ENCODE peak calls at places on chromosomes 12 and 14, in seven cellular contexts. One of them, this sample, is unnamed. For H3K9me3 and H3K4me1, the result is how much of the 10 kb centered on the place peaks cover.

GRCh38 chr12:26090853-26091510 is 33.9 kb downstream of the BHLHE41 start:
- DNase-seq in suprapubic skin: no peak
- DNase-seq in ovary: no peak
- DNase-seq in heart left ventricle: no peak
- DNase-seq in A549: no peak
- DNase-seq in MM.1S: no peak
- DNase-seq in cardiac muscle cell: no peak
- DNase-seq in this sample: peak

GRCh38 chr14:102184678-102185040 is 45.0 kb downstream of the WDR20 start:
- DNase-seq in suprapubic skin: no peak
- DNase-seq in ovary: no peak
- DNase-seq in heart left ventricle: no peak
- DNase-seq in A549: no peak
- DNase-seq in MM.1S: no peak
- DNase-seq in cardiac muscle cell: no peak
- DNase-seq in this sample: no peak

GRCh38 chr12:49365542-49365941 is 1.7 kb upstream of the SPATS2 start:
- DNase-seq in suprapubic skin: no peak
- DNase-seq in ovary: no peak
- DNase-seq in heart left ventricle: no peak
- DNase-seq in A549: no peak
- DNase-seq in MM.1S: no peak
- DNase-seq in cardiac muscle cell: peak
- DNase-seq in this sample: no peak

GRCh38 chr14:24232121-24232644 is at the start of gene NEDD8:
- DNase-seq in suprapubic skin: peak
- DNase-seq in ovary: peak
- DNase-seq in heart left ventricle: peak
- DNase-seq in A549: peak
- DNase-seq in MM.1S: peak
- DNase-seq in cardiac muscle cell: peak
- DNase-seq in this sample: peak

GRCh38 chr12:68290126-68290525 is 36.7 kb upstream of the IL22 start:
- DNase-seq in suprapubic skin: no peak
- DNase-seq in ovary: no peak
- DNase-seq in heart left ventricle: no peak
- DNase-seq in A549: no peak
- DNase-seq in MM.1S: peak
- DNase-seq in cardiac muscle cell: no peak
- DNase-seq in this sample: no peak

GRCh38 chr14:79279645-79280399 is 931.5 kb downstream of the DIO2 start:
- DNase-seq in suprapubic skin: no peak
- DNase-seq in ovary: no peak
- DNase-seq in heart left ventricle: no peak
- DNase-seq in A549: no peak
- DNase-seq in MM.1S: no peak
- DNase-seq in cardiac muscle cell: no peak
- DNase-seq in this sample: peak

GRCh38 chr14:70640938-70641547 is 673 bp upstream of the TTC9 start:
- DNase-seq in suprapubic skin: no peak
- DNase-seq in ovary: no peak
- DNase-seq in heart left ventricle: no peak
- DNase-seq in A549: peak
- DNase-seq in MM.1S: peak
- DNase-seq in cardiac muscle cell: peak
- DNase-seq in this sample: no peak

GRCh38 chr12:6554990-6555691 is 701 bp downstream of the IFFO1 start:
- DNase-seq in suprapubic skin: no peak
- DNase-seq in ovary: no peak
- DNase-seq in heart left ventricle: no peak
- DNase-seq in A549: no peak
- DNase-seq in MM.1S: no peak
- DNase-seq in cardiac muscle cell: no peak
- DNase-seq in this sample: no peak

GRCh38 chr12:54206807-54207206 is 18.0 kb upstream of the SMUG1 start:
- DNase-seq in suprapubic skin: no peak
- DNase-seq in ovary: no peak
- DNase-seq in heart left ventricle: no peak
- DNase-seq in A549: no peak
- DNase-seq in MM.1S: no peak
- DNase-seq in cardiac muscle cell: no peak
- DNase-seq in this sample: no peak

GRCh38 chr12:32944195-32944594 is 47.6 kb upstream of the PKP2 start:
- DNase-seq in suprapubic skin: no peak
- DNase-seq in ovary: no peak
- DNase-seq in heart left ventricle: no peak
- DNase-seq in A549: peak
- DNase-seq in MM.1S: no peak
- DNase-seq in cardiac muscle cell: no peak
- DNase-seq in this sample: peak

GRCh38 chr12:4114986-4115385 is 158.6 kb upstream of the CCND2 start:
- DNase-seq in suprapubic skin: no peak
- DNase-seq in ovary: no peak
- DNase-seq in heart left ventricle: no peak
- DNase-seq in A549: no peak
- DNase-seq in MM.1S: no peak
- DNase-seq in cardiac muscle cell: no peak
- DNase-seq in this sample: no peak

GRCh38 chr12:95446511-95446910 is 27.4 kb upstream of the METAP2 start:
- DNase-seq in suprapubic skin: peak
- DNase-seq in ovary: peak
- DNase-seq in heart left ventricle: peak
- DNase-seq in A549: no peak
- DNase-seq in MM.1S: no peak
- DNase-seq in cardiac muscle cell: peak
- DNase-seq in this sample: peak

GRCh38 chr14:53109028-53109687 is 44.0 kb downstream of the DDHD1 start:
- DNase-seq in suprapubic skin: no peak
- DNase-seq in ovary: no peak
- DNase-seq in heart left ventricle: no peak
- DNase-seq in A549: no peak
- DNase-seq in MM.1S: peak
- DNase-seq in cardiac muscle cell: no peak
- DNase-seq in this sample: no peak

GRCh38 chr14:76350671-76351070 is 25.3 kb upstream of the ESRRB start:
- DNase-seq in suprapubic skin: no peak
- DNase-seq in ovary: no peak
- DNase-seq in heart left ventricle: no peak
- DNase-seq in A549: no peak
- DNase-seq in MM.1S: no peak
- DNase-seq in cardiac muscle cell: no peak
- DNase-seq in this sample: no peak

GRCh38 chr14:50353126-50353525 is 41.0 kb downstream of the DMAC2L start:
- DNase-seq in suprapubic skin: no peak
- DNase-seq in ovary: no peak
- DNase-seq in heart left ventricle: no peak
- DNase-seq in A549: no peak
- DNase-seq in MM.1S: no peak
- DNase-seq in cardiac muscle cell: no peak
- DNase-seq in this sample: no peak

GRCh38 chr14:75978249-75978731 is 3.5 kb downstream of the TGFB3 start:
- DNase-seq in suprapubic skin: no peak
- DNase-seq in ovary: no peak
- DNase-seq in heart left ventricle: no peak
- DNase-seq in A549: no peak
- DNase-seq in MM.1S: no peak
- DNase-seq in cardiac muscle cell: no peak
- DNase-seq in this sample: no peak

GRCh38 chr14:58944226-58944769 is 244.2 kb upstream of the DAAM1 start:
- DNase-seq in suprapubic skin: no peak
- DNase-seq in ovary: no peak
- DNase-seq in heart left ventricle: no peak
- DNase-seq in A549: peak
- DNase-seq in MM.1S: no peak
- DNase-seq in cardiac muscle cell: no peak
- DNase-seq in this sample: peak

GRCh38 chr12:45322810-45323209 is 106.9 kb downstream of the ANO6 start:
- DNase-seq in suprapubic skin: no peak
- DNase-seq in ovary: no peak
- DNase-seq in heart left ventricle: no peak
- DNase-seq in A549: no peak
- DNase-seq in MM.1S: no peak
- DNase-seq in cardiac muscle cell: no peak
- DNase-seq in this sample: no peak

GRCh38 chr14:24093901-24094838 is at the start of gene PCK2:
- DNase-seq in suprapubic skin: peak
- DNase-seq in ovary: peak
- DNase-seq in heart left ventricle: peak
- DNase-seq in A549: peak
- DNase-seq in MM.1S: peak
- DNase-seq in cardiac muscle cell: peak
- DNase-seq in this sample: peak

GRCh38 chr12:124774054-124774461 is 89.6 kb downstream of the SCARB1 start:
- DNase-seq in suprapubic skin: no peak
- DNase-seq in ovary: no peak
- DNase-seq in heart left ventricle: no peak
- DNase-seq in A549: no peak
- DNase-seq in MM.1S: peak
- DNase-seq in cardiac muscle cell: peak
- DNase-seq in this sample: no peak

GRCh38 chr12:48194780-48195179 is 8.3 kb downstream of the OR10AD1 start:
- DNase-seq in suprapubic skin: no peak
- DNase-seq in ovary: no peak
- DNase-seq in heart left ventricle: no peak
- DNase-seq in A549: no peak
- DNase-seq in MM.1S: no peak
- DNase-seq in cardiac muscle cell: peak
- DNase-seq in this sample: no peak

GRCh38 chr12:98799411-98799810 is 154.3 kb downstream of the APAF1 start:
- DNase-seq in suprapubic skin: no peak
- DNase-seq in ovary: no peak
- DNase-seq in heart left ventricle: no peak
- DNase-seq in A549: peak
- DNase-seq in MM.1S: no peak
- DNase-seq in cardiac muscle cell: no peak
- DNase-seq in this sample: no peak

GRCh38 chr14:20048202-20048601 is 11.6 kb upstream of the OR4L1 start:
- DNase-seq in suprapubic skin: no peak
- DNase-seq in ovary: no peak
- DNase-seq in heart left ventricle: no peak
- DNase-seq in A549: no peak
- DNase-seq in MM.1S: no peak
- DNase-seq in cardiac muscle cell: no peak
- DNase-seq in this sample: no peak

GRCh38 chr14:20044243-20044642 is 8.4 kb upstream of the OR4K13 start:
- DNase-seq in suprapubic skin: no peak
- DNase-seq in ovary: no peak
- DNase-seq in heart left ventricle: no peak
- DNase-seq in A549: no peak
- DNase-seq in MM.1S: no peak
- DNase-seq in cardiac muscle cell: no peak
- DNase-seq in this sample: no peak
- H3K9me3 ChIP-seq in suprapubic skin: under half
- H3K9me3 ChIP-seq in ovary: under half
- H3K9me3 ChIP-seq in heart left ventricle: under half
- H3K9me3 ChIP-seq in A549: under half
- H3K9me3 ChIP-seq in MM.1S: under half
- H3K9me3 ChIP-seq in cardiac muscle cell: under half
- H3K9me3 ChIP-seq in this sample: under half

GRCh38 chr12:8605057-8605456 is 7.6 kb downstream of the AICDA start:
- DNase-seq in suprapubic skin: no peak
- DNase-seq in ovary: no peak
- DNase-seq in heart left ventricle: no peak
- DNase-seq in A549: no peak
- DNase-seq in MM.1S: no peak
- DNase-seq in cardiac muscle cell: no peak
- DNase-seq in this sample: no peak

GRCh38 chr12:8609061-8609570 is 3.5 kb downstream of the AICDA start:
- DNase-seq in suprapubic skin: no peak
- DNase-seq in ovary: no peak
- DNase-seq in heart left ventricle: no peak
- DNase-seq in A549: peak
- DNase-seq in MM.1S: no peak
- DNase-seq in cardiac muscle cell: peak
- DNase-seq in this sample: no peak

DNA sequence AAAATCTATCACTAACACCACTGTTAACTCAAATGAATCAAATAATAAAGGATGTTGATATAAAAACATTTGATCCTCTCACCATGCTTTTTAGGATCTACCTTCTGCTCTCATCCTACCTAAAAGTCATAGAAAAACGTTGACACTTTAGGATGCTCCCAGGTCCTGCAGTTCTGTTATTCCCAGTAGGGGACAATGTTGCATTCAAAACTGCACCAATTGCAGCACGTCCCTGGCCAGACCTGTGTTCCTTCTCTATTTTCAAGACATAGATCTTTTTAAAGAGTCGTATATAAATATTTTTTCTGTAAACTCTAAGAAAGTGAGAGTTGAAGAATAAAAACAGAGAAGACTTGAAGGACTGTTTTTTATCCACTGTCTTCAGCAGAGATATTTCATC is 8.8 kb downstream of the AICDA start:
- DNase-seq in suprapubic skin: no peak
- DNase-seq in ovary: no peak
- DNase-seq in heart left ventricle: no peak
- DNase-seq in A549: peak
- DNase-seq in MM.1S: no peak
- DNase-seq in cardiac muscle cell: no peak
- DNase-seq in this sample: peak
- TF ChIP-seq CTCF in suprapubic skin: no peak
- TF ChIP-seq CTCF in ovary: no peak
- TF ChIP-seq CTCF in heart left ventricle: no peak
- TF ChIP-seq CTCF in A549: peak
- TF ChIP-seq CTCF in MM.1S: peak
- TF ChIP-seq CTCF in cardiac muscle cell: no peak
- TF ChIP-seq CTCF in this sample: peak

DNA sequence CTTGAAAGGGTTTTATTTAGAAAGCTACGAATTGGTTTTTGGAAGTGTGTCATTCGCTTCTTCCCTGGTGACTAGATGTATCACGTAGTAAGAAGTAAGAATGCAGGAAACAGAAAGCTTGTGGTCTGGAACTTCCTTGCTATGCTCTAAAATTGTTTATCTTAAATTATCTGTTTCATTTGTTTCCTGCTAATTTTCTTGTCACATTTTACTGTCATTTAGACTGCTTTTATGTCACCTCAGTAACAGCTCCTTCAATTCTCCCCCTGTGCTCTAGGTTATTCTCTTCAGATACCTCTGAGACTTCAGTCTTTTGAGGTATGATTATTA is 671 bp upstream of the CD69 start:
- DNase-seq in suprapubic skin: no peak
- DNase-seq in ovary: no peak
- DNase-seq in heart left ventricle: no peak
- DNase-seq in A549: no peak
- DNase-seq in MM.1S: no peak
- DNase-seq in cardiac muscle cell: no peak
- DNase-seq in this sample: no peak
- H3K4me1 ChIP-seq in suprapubic skin: under half
- H3K4me1 ChIP-seq in ovary: under half
- H3K4me1 ChIP-seq in heart left ventricle: under half
- H3K4me1 ChIP-seq in A549: under half
- H3K4me1 ChIP-seq in MM.1S: under half
- H3K4me1 ChIP-seq in cardiac muscle cell: under half
- H3K4me1 ChIP-seq in this sample: under half

DNA sequence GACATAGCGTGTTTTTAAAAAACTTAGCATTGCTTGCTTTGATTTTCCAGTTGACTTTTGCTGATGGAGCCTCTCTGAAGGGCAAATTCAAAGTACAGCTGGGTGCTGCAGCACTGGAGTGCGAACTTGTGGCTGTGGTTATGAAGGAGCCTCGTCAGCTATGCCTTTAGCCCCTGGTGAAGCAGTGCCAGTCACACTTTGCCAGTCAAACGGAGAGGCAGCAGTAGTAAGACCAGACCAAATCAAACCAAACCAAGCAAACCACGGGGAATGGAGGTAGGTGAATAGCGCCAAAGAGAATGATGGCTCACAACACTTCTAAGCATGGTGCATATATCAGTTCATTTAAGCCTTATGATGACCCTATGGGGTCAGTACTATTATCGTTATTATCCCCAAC is 15.1 kb upstream of the SLC38A2 start:
- DNase-seq in suprapubic skin: no peak
- DNase-seq in ovary: no peak
- DNase-seq in heart left ventricle: no peak
- DNase-seq in A549: no peak
- DNase-seq in MM.1S: peak
- DNase-seq in cardiac muscle cell: no peak
- DNase-seq in this sample: no peak
- H3K9me3 ChIP-seq in suprapubic skin: under half
- H3K9me3 ChIP-seq in ovary: under half
- H3K9me3 ChIP-seq in heart left ventricle: under half
- H3K9me3 ChIP-seq in A549: under half
- H3K9me3 ChIP-seq in MM.1S: under half
- H3K9me3 ChIP-seq in cardiac muscle cell: under half
- H3K9me3 ChIP-seq in this sample: under half